ENCODE peak calls at places on chromosomes 3 and 15, in four cellular contexts. K is B cell; L is ELF-1; V is stimulated activated CD4-positive, alpha-beta T cell treated with anti-CD3 and anti-CD28 coated beads, TNF-alpha, amount 100 ng/mL, for 4 hours. A is an unnamed sample.

GRCh38 chr3:174548841-174549623 is 310.1 kb upstream of the NAALADL2 start:
- DNase-seq in V (no peak), L (no peak), K (no peak), A (no peak)

GRCh38 chr3:112857526-112857925 is 10.9 kb upstream of the CD200R1L start:
- DNase-seq in K (no peak), L (no peak), V (no peak), A (no peak)

GRCh38 chr3:161977063-161977462 is 480.5 kb downstream of the OTOL1 start:
- DNase-seq in L (no peak), K (no peak), V (no peak), A (no peak)

GRCh38 chr3:160403796-160404510 is 4.5 kb downstream of the SMC4 start:
- DNase-seq in L (no peak), K (no peak), V (no peak), A (no peak)

GRCh38 chr3:36677331-36678007 is 86.9 kb downstream of the DCLK3 start:
- DNase-seq in L (peak), V (no peak), K (no peak), A (no peak)

GRCh38 chr3:38117163-38117716 is 19.7 kb downstream of the ACAA1 start:
- DNase-seq in L (no peak), V (no peak), K (no peak), A (no peak)

GRCh38 chr3:194738254-194739093 is 52.8 kb downstream of the FAM43A start:
- DNase-seq in L (no peak), K (no peak), V (no peak), A (no peak)

GRCh38 chr3:11835028-11835639 is 11.6 kb downstream of the TAMM41 start:
- DNase-seq in K (no peak), L (no peak), V (no peak), A (no peak)

GRCh38 chr3:146701246-146701645 is 96.1 kb upstream of the PLSCR5 start:
- DNase-seq in V (no peak), K (no peak), L (no peak), A (no peak)

GRCh38 chr3:54125317-54125716 is 3.0 kb downstream of the CACNA2D3 start:
- DNase-seq in V (no peak), K (no peak), L (no peak), A (no peak)

GRCh38 chr15:35705885-35706590 is 160.1 kb upstream of the DPH6 start:
- DNase-seq in K (no peak), L (peak), V (no peak), A (no peak)

GRCh38 chr15:80162059-80162554 is 9.3 kb downstream of the FAH start:
- DNase-seq in K (no peak), V (no peak), L (no peak), A (no peak)

GRCh38 chr15:100340721-100341661 is 784 bp downstream of the ADAMTS17 start:
- DNase-seq in L (peak), K (peak), V (no peak), A (no peak)

GRCh38 chr3:180252683-180253082 is 215.9 kb upstream of the PEX5L start:
- DNase-seq in L (no peak), K (no peak), V (no peak), A (no peak)

GRCh38 chr15:72785452-72786243 is 2.1 kb upstream of the ADPGK start:
- DNase-seq in L (peak), V (no peak), K (no peak), A (no peak)

GRCh38 chr3:125019271-125019670 is 36.5 kb downstream of the HEG1 start:
- DNase-seq in L (no peak), K (no peak), V (no peak), A (no peak)

GRCh38 chr3:118529554-118529953 is 505.1 kb downstream of the IGSF11 start:
- DNase-seq in V (no peak), L (no peak), K (no peak), A (no peak)

GRCh38 chr3:129121016-129121791 is 400 bp downstream of the RAB43 start:
- DNase-seq in L (peak), K (peak), V (peak), A (no peak)

GRCh38 chr15:73965730-73966103 is 26.4 kb downstream of the STOML1 start:
- DNase-seq in V (no peak), K (no peak), L (no peak), A (no peak)

GRCh38 chr3:10468611-10469354 is 36.6 kb downstream of the ATP2B2 start:
- DNase-seq in L (no peak), V (no peak), K (no peak), A (no peak)

GRCh38 chr3:171954644-171955365 is 84.6 kb upstream of the FNDC3B start:
- DNase-seq in K (no peak), V (no peak), L (no peak), A (no peak)

GRCh38 chr3:179967622-179968021 is 69.1 kb downstream of the PEX5L start:
- DNase-seq in K (no peak), L (no peak), V (no peak), A (no peak)

GRCh38 chr3:73600293-73600938 is 24.3 kb downstream of the PDZRN3 start:
- DNase-seq in V (no peak), K (no peak), L (no peak), A (no peak)

GRCh38 chr15:29669823-29670222 is 152.4 kb downstream of the TJP1 start:
- DNase-seq in K (no peak), V (no peak), L (no peak), A (no peak)

GRCh38 chr3:159174715-159175390 is 373.0 kb downstream of the MFSD1 start:
- DNase-seq in V (no peak), K (no peak), L (no peak), A (no peak)

A was measured in activated T-helper 1 cell treated with Interleukin-2 at 50 U/mL for 16 hours.